ENCODE peak calls at places on chromosome 4, in nine cellular contexts. S is CMK; J is T-cell; Z is AG04449; L is T-helper 9 cell; R is germinal center; X is foreskin keratinocyte; D is sigmoid colon; H is activated naive CD4-positive, alpha-beta T cell treated with anti-CD3 and anti-CD28 coated beads, Interleukin-2, amount 50 U/mL, for 72 hours. E is an unnamed sample.
A peak's percentile ranks its signal among the peaks of the same experiment; 100 is the strongest.

GRCh38 chr4:113950207-113950606 is 29.2 kb downstream of the ARSJ start:
- DNase-seq in D (no peak), Z (no peak), X (no peak), L (no peak), S (no peak), R (no peak), H (no peak), J (no peak), E (no peak)

GRCh38 chr4:67366341-67366861 is 178.9 kb downstream of the CENPC start:
- DNase-seq in Z (no peak), D (no peak), S (no peak), L (no peak), H (no peak), J (no peak), R (no peak), X (peak; percentile 33), E (no peak)

GRCh38 chr4:124610214-124610613 is 102.3 kb downstream of the ANKRD50 start:
- DNase-seq in Z (no peak), S (no peak), L (no peak), J (no peak), H (no peak), X (peak; percentile 78), D (no peak), R (no peak), E (no peak)

GRCh38 chr4:123362103-123362502 is 34.5 kb upstream of the SPRY1 start:
- DNase-seq in H (no peak), J (no peak), X (no peak), L (no peak), D (no peak), Z (no peak), S (no peak), R (no peak), E (no peak)

GRCh38 chr4:123649644-123650356 is 253.2 kb downstream of the SPRY1 start:
- DNase-seq in S (no peak), D (peak; percentile 75), X (peak; percentile 91), J (no peak), R (no peak), L (no peak), H (no peak), Z (no peak), E (no peak)

GRCh38 chr4:107689912-107690587 is 30.0 kb downstream of the PAPSS1 start:
- DNase-seq in S (no peak), X (peak; percentile 97), J (no peak), R (no peak), H (no peak), Z (peak; percentile 50), L (no peak), D (no peak), E (no peak)

GRCh38 chr4:42417491-42417890 is 20.2 kb downstream of the SHISA3 start:
- DNase-seq in J (no peak), D (no peak), H (no peak), X (no peak), L (no peak), Z (no peak), S (no peak), R (no peak), E (no peak)

GRCh38 chr4:77240469-77241066 is 83.6 kb downstream of the CCNG2 start:
- DNase-seq in X (peak; percentile 23), S (no peak), Z (no peak), D (no peak), J (peak; percentile 32), R (peak; percentile 71), L (peak; percentile 47), H (no peak), E (peak; percentile 21)

GRCh38 chr4:2617955-2618354 is 81.5 kb downstream of the FAM193A start:
- DNase-seq in S (no peak), L (no peak), X (no peak), D (no peak), R (no peak), H (no peak), Z (no peak), J (no peak), E (no peak)

GRCh38 chr4:149113804-149114430 is 671.7 kb upstream of the NR3C2 start:
- DNase-seq in R (no peak), S (no peak), X (peak; percentile 82), D (no peak), L (no peak), Z (no peak), H (no peak), J (no peak), E (no peak)

GRCh38 chr4:148542922-148543623 is 100.9 kb upstream of the NR3C2 start:
- DNase-seq in R (no peak), X (peak; percentile 70), H (no peak), L (no peak), S (no peak), D (no peak), J (no peak), Z (no peak), E (no peak)

GRCh38 chr4:19945979-19946380 is 305.7 kb upstream of the SLIT2 start:
- DNase-seq in H (no peak), R (no peak), J (no peak), D (no peak), S (no peak), X (peak; percentile 100), L (no peak), Z (peak; percentile 91), E (no peak)

GRCh38 chr4:27974339-27974738 is 1113.7 kb downstream of the STIM2 start:
- DNase-seq in X (no peak), D (no peak), L (no peak), J (no peak), Z (no peak), R (no peak), S (no peak), H (no peak), E (no peak)

GRCh38 chr4:48683784-48684666 is 96.1 kb downstream of the FRYL start:
- DNase-seq in R (peak; percentile 20), D (no peak), S (peak; percentile 40), J (no peak), H (no peak), X (no peak), Z (no peak), L (no peak), E (peak; percentile 17)

GRCh38 chr4:186221624-186222023 is 5.7 kb upstream of the KLKB1 start:
- DNase-seq in S (no peak), Z (no peak), R (no peak), L (no peak), D (no peak), X (no peak), H (no peak), J (no peak), E (no peak)

E was measured in naive B cell.